ENCODE peak calls at places on chromosomes 6 and 20, in ten cellular contexts. W is substantia nigra; V is right atrium auricular region; P is foreskin keratinocyte; K is Peyer's patch; R is CD8-positive, alpha-beta T cell; B is mammary epithelial cell; J is heart right ventricle; U is AG04450; C is RWPE2. L is an unnamed sample.

GRCh38 chr6:34142599-34142998 is 3.3 kb downstream of the GRM4 start:
- DNase-seq in B (peak), K (no peak), R (no peak), U (no peak), C (no peak), J (no peak), V (no peak), W (no peak), P (no peak), L (no peak)

GRCh38 chr6:99822741-99823512 is 171.1 kb downstream of the MCHR2 start:
- DNase-seq in W (no peak), J (peak), C (no peak), K (peak), V (no peak), P (peak), B (peak), R (no peak), U (peak), L (no peak)

GRCh38 chr6:286681-287499 is 5.4 kb upstream of the DUSP22 start:
- DNase-seq in U (no peak), C (no peak), R (no peak), W (no peak), J (no peak), B (no peak), P (no peak), V (peak), K (no peak), L (no peak)

GRCh38 chr6:27669798-27670301 is 196.9 kb upstream of the ZNF184 start:
- DNase-seq in R (no peak), K (no peak), J (no peak), W (no peak), P (no peak), C (no peak), B (no peak), V (no peak), U (no peak), L (no peak)

GRCh38 chr6:37735722-37736121 is 38.0 kb upstream of the MDGA1 start:
- DNase-seq in P (no peak), B (no peak), W (no peak), J (no peak), K (no peak), R (no peak), V (no peak), U (no peak), C (no peak), L (no peak)

GRCh38 chr6:54085526-54085925 is 25.7 kb upstream of the MLIP start:
- DNase-seq in B (no peak), J (peak), K (no peak), V (no peak), P (no peak), C (no peak), U (peak), W (no peak), R (no peak), L (no peak)

GRCh38 chr6:108168980-108169800 is 3.4 kb downstream of the NR2E1 start:
- DNase-seq in P (no peak), C (no peak), B (no peak), W (no peak), U (no peak), J (no peak), V (no peak), R (no peak), K (no peak), L (no peak)

GRCh38 chr6:169841251-169841650 is 89.8 kb downstream of the ERMARD start:
- DNase-seq in V (peak), J (no peak), K (no peak), U (no peak), R (no peak), P (no peak), B (no peak), C (no peak), W (no peak), L (peak)

GRCh38 chr20:33209789-33210188 is 7.4 kb upstream of the BPIFA3 start:
- DNase-seq in C (no peak), B (peak), K (peak), V (no peak), U (peak), P (peak), W (peak), J (peak), R (peak), L (peak)

GRCh38 chr20:5741089-5741488 is 9.1 kb upstream of the SHLD1 start:
- DNase-seq in R (no peak), V (no peak), J (no peak), C (no peak), W (no peak), U (no peak), K (no peak), P (no peak), B (no peak), L (no peak)

GRCh38 chr20:60242836-60243520 is 284.8 kb downstream of the CDH26 start:
- DNase-seq in V (no peak), U (no peak), J (no peak), K (no peak), R (no peak), C (no peak), W (no peak), P (peak), B (peak), L (no peak)

GRCh38 chr6:110543106-110543505 is 66.7 kb upstream of the SLC22A16 start:
- DNase-seq in W (peak), P (peak), V (no peak), J (no peak), K (no peak), U (no peak), R (no peak), C (peak), B (peak), L (no peak)

GRCh38 chr6:30508890-30509736 is 19.8 kb downstream of the HLA-E start:
- DNase-seq in R (no peak), P (no peak), C (no peak), W (no peak), J (no peak), U (no peak), V (no peak), B (no peak), K (peak), L (no peak)

GRCh38 chr6:134589512-134589911 is 271.6 kb upstream of the SGK1 start:
- DNase-seq in B (peak), J (no peak), C (peak), U (peak), R (no peak), K (no peak), W (no peak), P (peak), V (no peak), L (no peak)

GRCh38 chr6:151481752-151482151 is 12.1 kb upstream of the CCDC170 start:
- DNase-seq in R (no peak), P (no peak), K (no peak), V (no peak), B (no peak), J (no peak), C (no peak), W (no peak), U (no peak), L (no peak)

GRCh38 chr20:23528867-23529431 is 38.0 kb downstream of the CST8 start:
- DNase-seq in R (no peak), C (no peak), P (peak), K (no peak), U (no peak), J (no peak), B (peak), V (no peak), W (no peak), L (no peak)

GRCh38 chr6:44227138-44227770 is 3.9 kb downstream of the SLC29A1 start:
- DNase-seq in J (no peak), P (no peak), V (no peak), W (no peak), U (no peak), B (peak), C (no peak), K (no peak), R (no peak), L (no peak)

GRCh38 chr6:170206931-170207431 is 83.9 kb downstream of the DLL1 start:
- DNase-seq in R (peak), V (peak), J (no peak), C (no peak), K (peak), P (no peak), B (no peak), U (no peak), W (no peak), L (no peak)

GRCh38 chr6:65570340-65570739 is 136.7 kb downstream of the EYS start:
- DNase-seq in W (no peak), P (no peak), B (no peak), J (no peak), R (no peak), U (no peak), V (no peak), C (no peak), K (no peak), L (no peak)

GRCh38 chr6:127202676-127203075 is 64.0 kb upstream of the RNF146 start:
- DNase-seq in V (no peak), R (no peak), B (no peak), C (no peak), U (no peak), P (no peak), J (no peak), W (no peak), K (no peak), L (no peak)

GRCh38 chr6:41896280-41896679 is 1.1 kb upstream of the USP49 start:
- DNase-seq in R (no peak), W (no peak), U (no peak), J (no peak), K (no peak), B (no peak), P (no peak), C (no peak), V (no peak), L (no peak)

GRCh38 chr6:153001767-153002612 is 519 bp downstream of the MTRF1L start:
- DNase-seq in W (no peak), B (no peak), K (no peak), V (no peak), J (peak), R (peak), U (no peak), P (no peak), C (no peak), L (no peak)

GRCh38 chr6:51618563-51618962 is 468.9 kb downstream of the PKHD1 start:
- DNase-seq in W (no peak), R (no peak), U (no peak), C (no peak), P (no peak), B (no peak), J (no peak), K (no peak), V (no peak), L (no peak)

GRCh38 chr6:82570083-82570482 is 206.5 kb downstream of the TPBG start:
- DNase-seq in C (no peak), K (no peak), R (no peak), J (no peak), P (no peak), B (no peak), U (no peak), W (no peak), V (no peak), L (no peak)

GRCh38 chr6:84123186-84123585 is 89.6 kb downstream of the MRAP2 start:
- DNase-seq in V (no peak), B (no peak), C (no peak), P (no peak), R (no peak), K (no peak), J (no peak), W (no peak), U (no peak), L (no peak)

GRCh38 chr6:111625511-111626331 is 20.0 kb upstream of the TRAF3IP2 start:
- DNase-seq in J (peak), V (peak), W (peak), B (peak), P (no peak), R (no peak), C (no peak), K (peak), U (no peak), L (peak)

GRCh38 chr6:43269273-43270007 is 26.2 kb downstream of the TTBK1 start:
- DNase-seq in B (no peak), K (peak), C (no peak), W (no peak), U (no peak), R (peak), J (peak), V (no peak), P (no peak), L (peak)

GRCh38 chr6:114390176-114390575 is 47.4 kb upstream of the HS3ST5 start:
- DNase-seq in U (no peak), W (no peak), J (no peak), B (no peak), K (no peak), P (no peak), V (no peak), R (no peak), C (no peak), L (no peak)

GRCh38 chr6:137806914-137807682 is 60.0 kb upstream of the TNFAIP3 start:
- DNase-seq in P (no peak), W (no peak), J (no peak), C (no peak), R (no peak), B (no peak), K (no peak), V (no peak), U (no peak), L (no peak)

DNA sequence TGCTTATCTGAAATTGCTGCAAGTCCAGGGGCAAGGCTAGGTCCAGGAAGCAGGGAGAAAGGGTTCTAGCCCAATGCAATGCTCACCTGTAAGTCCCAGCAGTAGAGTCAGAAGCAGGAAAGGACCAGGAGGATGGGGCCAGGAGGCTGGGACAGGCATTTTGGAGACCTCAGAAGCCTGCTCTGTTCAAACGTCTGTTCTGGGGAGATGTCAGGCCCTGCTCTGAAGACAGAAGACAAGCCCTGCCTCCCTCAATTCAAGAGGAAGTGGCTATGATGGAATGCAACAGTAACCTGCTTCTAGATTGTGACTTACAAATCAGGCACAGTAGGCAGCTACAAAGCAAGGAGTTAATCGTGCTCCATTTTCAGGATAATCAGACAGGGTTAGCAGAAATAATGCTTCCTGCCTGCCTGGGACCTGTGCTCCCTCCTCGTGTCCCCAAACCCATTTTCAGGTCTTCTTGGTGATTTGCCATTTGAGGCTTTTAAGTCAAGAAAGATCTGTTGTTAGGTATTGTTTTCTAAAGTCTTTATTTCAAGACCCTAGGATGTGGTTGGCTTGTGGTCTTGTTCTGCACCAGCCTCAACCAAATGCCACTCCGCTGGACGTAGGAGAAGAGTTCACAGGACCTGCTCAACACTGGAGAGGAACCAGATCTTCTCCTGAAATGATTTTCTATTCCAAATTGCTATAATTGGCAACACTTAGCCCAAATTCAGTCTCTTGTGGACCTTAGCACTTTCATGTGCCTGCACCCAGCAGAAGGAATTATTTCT is at the start of gene SIRPG:
- DNase-seq in B (no peak), J (no peak), P (no peak), V (no peak), C (no peak), K (peak), R (peak), U (no peak), W (no peak), L (no peak)
- H3K27ac ChIP-seq in B (no peak), J (no peak), P (no peak), V (no peak), C (no peak), K (peak), R (peak), U (no peak), W (no peak), L (no peak)

GRCh38 chr20:44370639-44371218 is 15.2 kb downstream of the HNF4A start:
- DNase-seq in P (no peak), C (no peak), K (peak), U (no peak), B (no peak), W (no peak), J (no peak), R (no peak), V (no peak), L (no peak)
- H3K27ac ChIP-seq in P (no peak), C (no peak), K (no peak), U (no peak), B (no peak), W (no peak), J (no peak), R (no peak), V (no peak), L (no peak)

GRCh38 chr20:18712877-18713276 is 100.7 kb upstream of the SCP2D1 start:
- DNase-seq in U (no peak), W (no peak), B (no peak), K (no peak), V (no peak), J (no peak), R (no peak), C (no peak), P (no peak), L (no peak)

GRCh38 chr20:18712116-18712515 is 101.5 kb upstream of the SCP2D1 start:
- DNase-seq in B (no peak), P (no peak), W (no peak), J (no peak), K (no peak), C (no peak), V (no peak), R (no peak), U (no peak), L (no peak)

GRCh38 chr20:18717062-18717461 is 96.5 kb upstream of the SCP2D1 start:
- DNase-seq in B (peak), J (no peak), U (no peak), K (no peak), C (no peak), W (no peak), V (no peak), R (no peak), P (no peak), L (no peak)

GRCh38 chr20:18718129-18718528 is 95.5 kb upstream of the SCP2D1 start:
- DNase-seq in V (no peak), P (no peak), J (no peak), U (no peak), R (no peak), K (no peak), W (no peak), B (no peak), C (no peak), L (no peak)

DNA sequence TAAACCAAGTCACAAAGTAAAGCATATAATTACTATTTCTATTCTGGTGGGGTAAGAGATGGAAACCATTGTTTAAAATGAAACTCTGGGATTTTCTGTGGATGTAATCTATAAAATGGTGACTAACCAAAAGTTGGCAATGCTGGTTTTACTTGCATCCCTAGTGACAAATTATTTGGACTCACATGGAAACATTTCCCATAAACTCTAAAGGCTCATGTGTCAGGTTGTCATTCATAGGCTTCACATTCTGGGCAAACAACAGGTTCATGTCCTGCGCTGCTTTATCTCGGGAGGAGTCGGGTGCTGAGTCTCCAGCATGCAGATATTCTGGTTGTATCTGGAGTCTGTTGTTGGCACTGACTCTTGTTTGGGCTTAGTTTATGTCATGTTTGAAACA is 98.0 kb upstream of the SCP2D1 start:
- DNase-seq in K (no peak), P (no peak), C (no peak), B (no peak), U (no peak), R (no peak), V (no peak), J (no peak), W (no peak), L (no peak)
- H3K27ac ChIP-seq in K (no peak), P (no peak), C (no peak), B (no peak), U (no peak), R (no peak), V (no peak), J (no peak), W (no peak), L (no peak)

GRCh38 chr6:132816665-132817064 is 2.3 kb downstream of the RPS12 start:
- DNase-seq in V (no peak), B (no peak), K (no peak), J (no peak), P (no peak), R (no peak), C (no peak), U (no peak), W (no peak), L (no peak)
- H3K27ac ChIP-seq in V (no peak), B (no peak), K (no peak), J (no peak), P (no peak), R (no peak), C (peak), U (no peak), W (no peak), L (no peak)

GRCh38 chr20:50968289-50968688 is 9.7 kb downstream of the MOCS3 start:
- DNase-seq in U (no peak), J (no peak), V (no peak), P (no peak), C (no peak), R (no peak), B (no peak), W (no peak), K (no peak), L (no peak)

GRCh38 chr20:50969912-50970311 is 11.3 kb downstream of the MOCS3 start:
- DNase-seq in B (no peak), R (no peak), P (no peak), V (peak), W (no peak), C (peak), U (no peak), K (no peak), J (no peak), L (no peak)

GRCh38 chr20:50967621-50968020 is 9.0 kb downstream of the MOCS3 start:
- DNase-seq in B (no peak), J (no peak), W (no peak), R (no peak), P (no peak), C (no peak), U (no peak), K (no peak), V (no peak), L (no peak)

GRCh38 chr20:50969416-50969815 is 10.8 kb downstream of the MOCS3 start:
- DNase-seq in V (no peak), P (no peak), W (no peak), K (no peak), R (no peak), C (peak), J (no peak), B (no peak), U (no peak), L (no peak)
- H3K27ac ChIP-seq in V (no peak), P (no peak), W (no peak), K (no peak), R (no peak), C (no peak), J (no peak), B (no peak), U (no peak), L (no peak)

GRCh38 chr6:132192646-132193045 is 208.6 kb downstream of the MOXD1 start:
- DNase-seq in C (no peak), K (no peak), P (no peak), U (no peak), W (no peak), B (no peak), R (no peak), J (no peak), V (no peak), L (no peak)

GRCh38 chr6:132194529-132194928 is 206.7 kb downstream of the MOXD1 start:
- DNase-seq in J (no peak), K (no peak), B (no peak), P (no peak), V (no peak), W (no peak), U (no peak), R (no peak), C (no peak), L (no peak)

GRCh38 chr6:132188865-132189264 is 212.4 kb downstream of the MOXD1 start:
- DNase-seq in K (no peak), B (peak), J (no peak), V (no peak), R (no peak), C (no peak), W (no peak), P (peak), U (no peak), L (no peak)

GRCh38 chr6:132190815-132191175 is 210.5 kb downstream of the MOXD1 start:
- DNase-seq in W (no peak), B (peak), C (no peak), P (no peak), K (no peak), R (no peak), J (no peak), V (no peak), U (no peak), L (no peak)

DNA sequence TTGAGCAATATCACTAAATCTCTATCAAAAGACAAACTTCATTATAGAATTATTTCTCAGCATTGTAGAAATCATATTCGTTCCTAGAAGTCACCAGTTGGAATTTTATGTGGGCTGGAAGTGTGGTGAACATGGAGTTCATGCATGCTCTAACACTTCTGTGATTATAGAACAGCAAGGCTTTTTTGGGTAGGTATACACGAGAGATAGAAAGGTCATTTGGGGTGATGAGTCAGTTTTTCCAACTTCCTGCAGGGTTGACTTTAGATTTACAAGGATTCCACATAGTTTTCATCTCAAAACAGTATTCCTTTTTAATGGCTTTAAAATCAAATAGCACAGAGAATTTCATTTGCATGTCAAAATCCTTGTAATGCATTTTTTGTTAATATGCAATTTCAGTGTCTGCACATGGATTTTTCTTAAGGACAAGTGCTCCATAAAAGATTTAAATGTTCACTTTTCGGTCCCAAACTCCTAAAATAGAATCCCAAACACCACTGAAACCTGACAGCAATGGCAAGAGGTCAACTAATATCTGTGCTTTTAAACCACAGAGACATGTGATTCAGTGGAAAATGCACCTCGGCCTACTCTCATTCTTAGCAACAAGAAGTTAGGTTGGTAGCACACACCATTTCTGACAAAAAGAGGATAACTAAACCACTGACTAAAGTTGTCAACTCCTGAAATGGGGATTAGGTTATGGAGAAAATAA is 211.0 kb downstream of the MOXD1 start:
- DNase-seq in V (no peak), J (no peak), C (no peak), P (no peak), R (no peak), K (no peak), W (no peak), U (no peak), B (peak), L (no peak)
- H3K27ac ChIP-seq in V (peak), J (peak), C (no peak), P (no peak), R (no peak), K (no peak), W (no peak), U (peak), B (no peak), L (no peak)

L was measured in upper lobe of right lung.